ENCODE peak calls at places on chromosome 18, in seven cellular contexts. C is testis, L is ovary, O is A549, U is tibial nerve, M is body of pancreas, N is HepG2. Y is an unnamed sample.

GRCh38 chr18:58572680-58573079 is 56.2 kb downstream of the ALPK2 start:
- DNase-seq in L (no peak), C (no peak), O (no peak), N (no peak), M (no peak), U (no peak), Y (no peak)

GRCh38 chr18:6728809-6729246 is 688 bp upstream of the ARHGAP28 start:
- DNase-seq in O (no peak), L (no peak), N (no peak), U (no peak), C (peak), M (no peak), Y (no peak)

GRCh38 chr18:42544901-42545300 is 570.6 kb downstream of the RIT2 start:
- DNase-seq in L (no peak), O (no peak), N (no peak), C (no peak), M (no peak), U (no peak), Y (no peak)

GRCh38 chr18:44693030-44693784 is 12.5 kb downstream of the SETBP1 start:
- DNase-seq in M (no peak), C (no peak), L (no peak), O (no peak), N (no peak), U (no peak), Y (no peak)

GRCh38 chr18:28178720-28179119 is 1.8 kb upstream of the CDH2 start:
- DNase-seq in U (no peak), O (no peak), C (no peak), N (no peak), M (no peak), L (no peak), Y (no peak)

GRCh38 chr18:55868909-55869308 is 280.9 kb upstream of the TCF4 start:
- DNase-seq in U (no peak), C (no peak), N (no peak), M (no peak), L (no peak), O (no peak), Y (no peak)

GRCh38 chr18:76564117-76564516 is 69.1 kb upstream of the ZNF516 start:
- DNase-seq in U (no peak), O (no peak), M (no peak), N (no peak), C (no peak), L (no peak), Y (peak)

GRCh38 chr18:35253655-35254287 is 12.9 kb downstream of the ZNF397 start:
- DNase-seq in O (no peak), C (no peak), M (no peak), N (no peak), U (no peak), L (no peak), Y (no peak)

GRCh38 chr18:60147326-60147725 is 225.2 kb downstream of the MC4R start:
- DNase-seq in C (no peak), M (no peak), L (no peak), U (no peak), O (no peak), N (no peak), Y (peak)

GRCh38 chr18:69717586-69717985 is 230.1 kb downstream of the CD226 start:
- DNase-seq in N (no peak), C (no peak), U (no peak), M (no peak), L (no peak), O (no peak), Y (no peak)

GRCh38 chr18:53796042-53796729 is 428.3 kb downstream of the MBD2 start:
- DNase-seq in N (peak), M (no peak), U (peak), L (no peak), C (no peak), O (no peak), Y (peak)

GRCh38 chr18:26215247-26215970 is 10.8 kb upstream of the TAF4B start:
- DNase-seq in O (no peak), L (no peak), U (no peak), N (no peak), M (no peak), C (no peak), Y (no peak)

GRCh38 chr18:52685316-52685715 is 345.3 kb downstream of the DCC start:
- DNase-seq in L (no peak), C (no peak), O (no peak), M (no peak), N (no peak), U (no peak), Y (no peak)

GRCh38 chr18:48547456-48548403 is 8.9 kb downstream of the CTIF start:
- DNase-seq in L (no peak), U (no peak), M (no peak), C (no peak), N (no peak), O (no peak), Y (no peak)

DNA sequence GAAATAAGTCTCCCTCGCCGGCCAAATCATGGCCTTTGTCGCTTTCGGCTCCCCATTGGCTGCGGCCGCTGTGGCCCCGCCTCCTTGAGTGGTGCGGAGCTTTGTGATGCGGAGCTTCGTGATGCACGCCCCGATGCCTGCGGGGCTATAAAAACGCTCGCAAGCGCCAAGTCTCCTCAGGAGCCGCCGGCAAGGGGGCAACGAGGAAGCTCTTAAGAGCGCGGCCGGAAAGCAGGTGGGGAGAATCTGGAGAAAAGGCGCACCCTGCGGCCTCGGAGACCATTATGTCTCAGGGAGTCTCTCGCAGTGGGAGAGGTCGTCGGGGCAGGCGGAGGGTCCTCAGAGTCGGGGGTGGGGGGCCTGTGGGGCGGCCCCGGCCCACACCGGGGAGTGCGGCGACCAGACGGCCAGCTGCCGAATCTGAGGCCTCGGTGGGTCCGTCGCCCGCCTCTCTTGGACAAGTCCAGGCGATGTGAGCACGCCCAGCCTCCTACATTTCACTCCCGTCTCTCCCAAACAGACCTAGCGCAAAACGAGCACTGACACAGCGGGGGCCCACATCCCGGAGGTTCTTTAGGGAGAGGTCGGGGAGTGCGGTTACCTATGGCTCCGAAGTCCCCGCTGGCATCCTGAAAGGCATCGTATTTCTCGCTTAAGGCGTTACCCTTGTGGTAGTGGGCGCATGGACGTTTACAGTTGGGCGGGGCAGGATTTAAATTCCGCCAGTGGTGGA is at the start of gene CABYR:
- DNase-seq in C (peak), U (peak), L (peak), N (peak), O (peak), M (peak), Y (peak)
- TF ChIP-seq POLR2A in C (peak), U (no peak), L (peak), N (no peak), O (peak), M (peak), Y (no peak)

GRCh38 chr18:50060822-50061221 is 134.1 kb downstream of the MYO5B start:
- DNase-seq in O (no peak), M (no peak), N (peak), U (no peak), C (no peak), L (no peak), Y (no peak)

GRCh38 chr18:50055474-50055873 is 139.5 kb downstream of the MYO5B start:
- DNase-seq in O (no peak), C (no peak), M (no peak), L (no peak), U (no peak), N (no peak), Y (no peak)

GRCh38 chr18:50056185-50056584 is 138.8 kb downstream of the MYO5B start:
- DNase-seq in L (no peak), N (no peak), C (no peak), M (no peak), U (no peak), O (no peak), Y (no peak)

GRCh38 chr18:50058731-50059130 is 136.2 kb downstream of the MYO5B start:
- DNase-seq in M (no peak), N (no peak), U (no peak), L (no peak), C (no peak), O (no peak), Y (no peak)

DNA sequence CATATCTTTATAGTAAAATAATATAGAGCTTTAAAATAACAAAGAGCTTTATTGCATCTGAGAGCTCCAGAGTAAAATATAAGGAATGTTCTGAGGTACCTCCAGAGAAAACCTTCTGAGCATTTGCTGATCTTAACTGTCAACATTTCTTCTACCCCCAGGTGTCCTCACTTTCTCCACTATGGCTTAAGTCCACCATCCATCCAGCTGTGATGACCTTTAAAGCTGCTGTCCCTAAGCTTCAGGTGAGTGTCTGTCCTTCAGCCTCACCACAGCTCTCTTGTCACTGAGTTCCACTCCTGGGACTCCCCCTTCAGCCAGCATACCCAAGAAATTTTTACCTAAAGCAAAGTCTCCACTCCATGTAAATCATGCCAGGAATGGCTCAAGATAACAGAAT is 137.9 kb downstream of the MYO5B start:
- DNase-seq in L (no peak), U (no peak), C (no peak), N (peak), M (no peak), O (no peak), Y (no peak)
- TF ChIP-seq CTCF in L (no peak), U (no peak), C (no peak), N (peak), M (no peak), O (no peak), Y (no peak)

DNA sequence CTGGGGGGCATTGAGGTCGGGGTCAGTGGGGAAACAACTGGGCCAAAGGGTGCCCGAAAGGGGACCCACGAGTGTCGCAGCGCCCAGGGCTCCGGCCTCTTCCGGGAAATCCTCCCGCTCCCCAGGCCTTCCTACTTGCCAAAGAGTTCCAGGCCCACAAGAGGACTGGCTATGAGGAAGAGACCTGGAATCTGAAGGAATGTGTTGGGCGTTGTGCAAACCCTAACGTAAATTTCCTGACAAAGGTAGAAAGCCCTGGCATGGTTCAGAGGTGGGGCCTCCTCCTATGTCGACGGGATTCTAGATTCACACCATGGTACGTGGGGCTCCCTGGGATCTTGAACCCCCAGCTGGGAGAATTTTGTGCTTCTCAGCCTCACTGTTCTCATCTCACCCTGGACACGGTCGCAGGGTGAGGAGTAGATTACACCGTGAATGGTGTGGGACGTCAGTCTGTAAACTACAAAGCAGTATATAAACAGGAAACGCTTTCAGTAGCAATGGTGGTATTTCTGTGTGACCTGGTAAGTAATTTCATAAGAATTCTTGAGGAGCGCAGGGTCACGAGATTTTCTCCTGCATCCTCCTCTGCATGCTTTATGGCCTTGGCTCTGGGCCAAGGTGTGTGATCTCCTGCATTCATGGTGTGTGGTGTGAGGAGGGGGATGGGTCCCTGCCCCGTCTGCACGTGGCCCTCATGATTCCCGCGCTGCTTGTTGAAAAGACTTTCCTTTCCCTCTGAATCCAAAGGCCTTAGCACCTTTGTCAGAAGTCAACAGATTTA is 868 bp downstream of the HSBP1L1 start:
- DNase-seq in U (no peak), C (no peak), O (peak), N (peak), M (peak), L (peak), Y (no peak)
- TF ChIP-seq POLR2A in U (no peak), C (no peak), O (no peak), N (peak), M (peak), L (no peak), Y (no peak)

GRCh38 chr18:36828630-36829361 is at the start of the genes KIAA1328 and TPGS2:
- DNase-seq in O (peak), L (peak), M (peak), U (peak), N (peak), C (peak), Y (peak)
- TF ChIP-seq CTCF in O (peak), L (no peak), M (no peak), U (no peak), N (peak), C (peak), Y (peak)

GRCh38 chr18:21634588-21635199 is 22.6 kb downstream of the SNRPD1 start:
- DNase-seq in N (no peak), M (no peak), O (no peak), C (no peak), U (no peak), L (no peak), Y (no peak)

GRCh38 chr18:21632393-21632792 is 20.3 kb downstream of the SNRPD1 start:
- DNase-seq in L (no peak), C (no peak), O (no peak), N (no peak), U (no peak), M (no peak), Y (no peak)

GRCh38 chr18:21629089-21629832 is 17.1 kb downstream of the SNRPD1 start:
- DNase-seq in C (no peak), N (no peak), O (no peak), U (no peak), L (no peak), M (no peak), Y (no peak)
- TF ChIP-seq POLR2A in C (no peak), N (no peak), O (no peak), U (no peak), L (no peak), M (no peak), Y (no peak)

DNA sequence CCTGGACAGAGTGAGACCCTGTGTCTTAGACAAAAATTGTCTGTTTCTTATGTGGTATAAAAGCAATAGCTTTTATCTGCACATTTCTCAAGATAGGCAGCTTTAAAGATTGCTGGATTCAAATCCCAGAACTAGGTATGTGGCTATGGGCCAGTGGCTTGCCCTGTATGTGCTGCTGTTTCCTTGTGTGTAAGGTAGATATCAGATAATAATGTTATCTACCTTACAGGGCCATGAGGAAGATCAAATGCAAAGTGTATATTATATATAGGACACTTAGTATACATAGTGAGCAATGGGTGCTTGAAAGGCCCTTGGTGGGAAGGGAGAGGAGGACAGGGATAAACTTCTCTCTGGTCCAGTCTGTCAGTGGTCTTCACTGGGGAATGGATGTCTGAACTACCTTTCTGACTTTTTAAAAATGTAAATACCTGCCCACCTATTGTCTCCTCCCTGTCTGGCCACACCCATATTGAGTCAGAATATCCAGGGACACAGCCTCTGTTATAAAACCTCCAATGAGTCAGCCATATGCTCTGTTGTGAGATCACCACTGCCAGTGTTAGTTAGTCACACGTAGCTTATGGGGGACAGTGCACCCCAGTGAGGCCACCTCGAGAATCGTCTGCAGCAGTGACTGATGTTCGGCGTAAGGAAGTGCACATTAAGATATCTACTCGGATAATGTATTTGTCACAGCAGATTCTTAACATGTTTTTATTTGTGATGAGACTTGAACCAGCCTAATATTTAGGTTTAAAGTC is 383.4 kb downstream of the PTPRM start:
- DNase-seq in C (no peak), N (peak), O (peak), L (no peak), M (no peak), U (no peak), Y (no peak)
- TF ChIP-seq CTCF in C (no peak), N (no peak), O (no peak), L (no peak), M (no peak), U (no peak), Y (no peak)

GRCh38 chr18:3383381-3383915 is 66.5 kb upstream of the TGIF1 start:
- DNase-seq in M (no peak), C (no peak), L (no peak), O (no peak), N (no peak), U (no peak), Y (no peak)

GRCh38 chr18:3380384-3380961 is 69.5 kb upstream of the TGIF1 start:
- DNase-seq in M (peak), L (no peak), O (peak), N (no peak), U (no peak), C (no peak), Y (peak)

GRCh38 chr18:3384664-3385189 is 65.2 kb upstream of the TGIF1 start:
- DNase-seq in N (peak), L (no peak), M (no peak), O (peak), C (no peak), U (no peak), Y (no peak)

GRCh38 chr18:3379685-3380084 is 70.3 kb upstream of the TGIF1 start:
- DNase-seq in L (no peak), U (no peak), N (no peak), O (no peak), C (no peak), M (no peak), Y (no peak)
- TF ChIP-seq POLR2A in L (no peak), U (no peak), N (no peak), O (no peak), C (no peak), M (no peak), Y (no peak)

GRCh38 chr18:2570772-2571199 is 519 bp downstream of the METTL4 start:
- DNase-seq in N (peak), L (peak), O (peak), U (peak), C (peak), M (peak), Y (peak)
- TF ChIP-seq CTCF in N (no peak), L (no peak), O (no peak), U (no peak), C (no peak), M (no peak), Y (no peak)

DNA sequence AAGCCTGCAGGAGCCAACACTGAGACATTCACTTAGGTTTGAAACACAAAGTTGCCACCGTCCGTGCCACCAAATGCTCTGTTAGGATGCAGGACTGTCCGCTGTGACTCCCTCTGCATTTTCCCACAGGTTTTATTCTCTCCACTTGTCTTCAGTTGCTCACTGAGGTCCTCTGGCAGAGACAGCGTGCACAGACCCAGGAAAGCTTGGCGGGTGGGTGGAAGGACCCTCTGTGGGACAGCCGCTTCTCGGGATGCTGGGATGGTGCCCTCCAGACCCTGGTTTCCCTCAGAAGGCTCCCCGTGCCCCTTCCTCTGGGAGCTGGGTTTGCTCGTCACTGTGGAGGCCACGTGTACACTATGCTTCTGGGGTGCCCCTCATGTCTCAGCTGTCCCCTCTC is 733.6 kb downstream of the GALR1 start:
- DNase-seq in N (no peak), U (no peak), O (no peak), M (no peak), L (no peak), C (no peak), Y (no peak)
- TF ChIP-seq POLR2A in N (no peak), U (no peak), O (no peak), M (no peak), L (no peak), C (no peak), Y (no peak)

GRCh38 chr18:67864677-67865340 is 348.3 kb upstream of the DSEL start:
- DNase-seq in C (no peak), O (no peak), M (no peak), N (no peak), L (no peak), U (no peak), Y (no peak)
- TF ChIP-seq CTCF in C (no peak), O (no peak), M (no peak), N (no peak), L (no peak), U (no peak), Y (no peak)

Y was measured in NB4.